ENCODE peak calls at places on chromosomes 4 and X, in five cellular contexts. N, L, E, J and M are unnamed samples.

GRCh38 chr4:109559625-109559982 is 442 bp upstream of the MCUB start:
- DNase-seq in N (peak; percentile 11), L (peak; percentile 33), E (peak; percentile 22), J (no peak), M (no peak)

GRCh38 chr4:146255874-146256273 is 41.5 kb downstream of the REELD1 start:
- DNase-seq in N (no peak), L (no peak), E (no peak), J (no peak), M (no peak)

GRCh38 chr4:4601803-4602369 is 60.0 kb upstream of the STX18 start:
- DNase-seq in N (no peak), L (no peak), E (no peak), J (no peak), M (no peak)

GRCh38 chr4:161208564-161208963 is 955.2 kb downstream of the FSTL5 start:
- DNase-seq in N (no peak), L (no peak), E (no peak), J (no peak), M (no peak)

GRCh38 chrX:34300871-34301270 is 168.8 kb upstream of the FAM47A start:
- DNase-seq in N (peak; percentile 19), L (peak; percentile 47), E (no peak), J (no peak), M (no peak)

GRCh38 chrX:155127940-155128339 is 56.6 kb downstream of the BRCC3 start:
- DNase-seq in N (no peak), L (no peak), E (no peak), J (no peak), M (no peak)

GRCh38 chr4:62457356-62457755 is 1257.2 kb downstream of the ADGRL3 start:
- DNase-seq in N (no peak), L (no peak), E (no peak), J (no peak), M (no peak)

GRCh38 chr4:3408793-3409330 is 32.9 kb upstream of the HGFAC start:
- DNase-seq in N (no peak), L (no peak), E (no peak), J (peak; percentile 37), M (peak; percentile 49)

GRCh38 chrX:153592966-153593688 is 5.8 kb downstream of the CCNQ start:
- DNase-seq in N (peak; percentile 25), L (no peak), E (peak; percentile 39), J (peak; percentile 1), M (peak; percentile 82)

GRCh38 chr4:173418636-173419035 is 19.7 kb upstream of the SCRG1 start:
- DNase-seq in N (no peak), L (no peak), E (no peak), J (no peak), M (no peak)

GRCh38 chrX:103774070-103774642 is 2.5 kb upstream of the PLP1 start:
- DNase-seq in N (peak; percentile 16), L (peak; percentile 7), E (no peak), J (no peak), M (no peak)